ENCODE peak calls at places on chromosomes 16 and 17, in four cellular contexts. One of them, this sample, is unnamed. For H3K4me1, the result is how much of the 10 kb centered on the place peaks cover.

GRCh38 chr17:68197997-68198930 is 49.6 kb upstream of the AMZ2 start:
- DNase-seq in left ventricle myocardium inferior: no peak
- DNase-seq in fibroblast of lung: no peak
- DNase-seq in A549: no peak
- DNase-seq in this sample: no peak

GRCh38 chr16:27314161-27314723 is 468 bp downstream of the IL4R start:
- DNase-seq in left ventricle myocardium inferior: peak
- DNase-seq in fibroblast of lung: peak
- DNase-seq in A549: peak
- DNase-seq in this sample: peak

GRCh38 chr17:62573480-62574117 is 53.9 kb upstream of the MRC2 start:
- DNase-seq in left ventricle myocardium inferior: no peak
- DNase-seq in fibroblast of lung: peak
- DNase-seq in A549: no peak
- DNase-seq in this sample: no peak

GRCh38 chr17:35890774-35891155 is 10.6 kb upstream of the CCL5 start:
- DNase-seq in left ventricle myocardium inferior: no peak
- DNase-seq in fibroblast of lung: no peak
- DNase-seq in A549: no peak
- DNase-seq in this sample: no peak

GRCh38 chr16:84643677-84644076 is 4.6 kb upstream of the KLHL36 start:
- DNase-seq in left ventricle myocardium inferior: no peak
- DNase-seq in fibroblast of lung: no peak
- DNase-seq in A549: no peak
- DNase-seq in this sample: peak

GRCh38 chr16:30352488-30353401 is 2.4 kb downstream of the CD2BP2 start:
- DNase-seq in left ventricle myocardium inferior: no peak
- DNase-seq in fibroblast of lung: no peak
- DNase-seq in A549: no peak
- DNase-seq in this sample: no peak

GRCh38 chr17:38761612-38762011 is 9.1 kb downstream of the PSMB3 start:
- DNase-seq in left ventricle myocardium inferior: no peak
- DNase-seq in fibroblast of lung: no peak
- DNase-seq in A549: peak
- DNase-seq in this sample: peak

GRCh38 chr17:17300624-17301568 is 2.3 kb upstream of the NT5M start:
- DNase-seq in left ventricle myocardium inferior: peak
- DNase-seq in fibroblast of lung: peak
- DNase-seq in A549: peak
- DNase-seq in this sample: peak

GRCh38 chr17:54527941-54528340 is 372.7 kb upstream of the TOM1L1 start:
- DNase-seq in left ventricle myocardium inferior: no peak
- DNase-seq in fibroblast of lung: no peak
- DNase-seq in A549: no peak
- DNase-seq in this sample: no peak

GRCh38 chr16:69476920-69477418 is 52.5 kb downstream of the CYB5B start:
- DNase-seq in left ventricle myocardium inferior: no peak
- DNase-seq in fibroblast of lung: peak
- DNase-seq in A549: peak
- DNase-seq in this sample: peak

GRCh38 chr16:75218256-75219076 is at the start of gene CTRB1:
- DNase-seq in left ventricle myocardium inferior: no peak
- DNase-seq in fibroblast of lung: no peak
- DNase-seq in A549: no peak
- DNase-seq in this sample: no peak

GRCh38 chr16:10729649-10730048 is 14.0 kb upstream of the NUBP1 start:
- DNase-seq in left ventricle myocardium inferior: no peak
- DNase-seq in fibroblast of lung: peak
- DNase-seq in A549: peak
- DNase-seq in this sample: peak

GRCh38 chr17:3974980-3975379 is 10.7 kb upstream of the ATP2A3 start:
- DNase-seq in left ventricle myocardium inferior: no peak
- DNase-seq in fibroblast of lung: no peak
- DNase-seq in A549: no peak
- DNase-seq in this sample: no peak

GRCh38 chr17:16215002-16215272 is 397 bp downstream of the NCOR1 start:
- DNase-seq in left ventricle myocardium inferior: peak
- DNase-seq in fibroblast of lung: peak
- DNase-seq in A549: peak
- DNase-seq in this sample: no peak

GRCh38 chr16:81530296-81530721 is 85.7 kb downstream of the CMIP start:
- DNase-seq in left ventricle myocardium inferior: no peak
- DNase-seq in fibroblast of lung: peak
- DNase-seq in A549: no peak
- DNase-seq in this sample: peak

GRCh38 chr17:83144421-83145357 is 65.3 kb downstream of the METRNL start:
- DNase-seq in left ventricle myocardium inferior: no peak
- DNase-seq in fibroblast of lung: no peak
- DNase-seq in A549: no peak
- DNase-seq in this sample: no peak

GRCh38 chr17:39573447-39574298 is 34.0 kb downstream of the NEUROD2 start:
- DNase-seq in left ventricle myocardium inferior: peak
- DNase-seq in fibroblast of lung: peak
- DNase-seq in A549: peak
- DNase-seq in this sample: peak

GRCh38 chr17:45251931-45252330 is 10.0 kb downstream of the SPATA32 start:
- DNase-seq in left ventricle myocardium inferior: no peak
- DNase-seq in fibroblast of lung: no peak
- DNase-seq in A549: no peak
- DNase-seq in this sample: no peak

GRCh38 chr16:14405611-14406537 is 224.2 kb downstream of the PARN start:
- DNase-seq in left ventricle myocardium inferior: no peak
- DNase-seq in fibroblast of lung: no peak
- DNase-seq in A549: peak
- DNase-seq in this sample: no peak

GRCh38 chr17:17366941-17367885 is 64.0 kb downstream of the NT5M start:
- DNase-seq in left ventricle myocardium inferior: no peak
- DNase-seq in fibroblast of lung: no peak
- DNase-seq in A549: no peak
- DNase-seq in this sample: no peak

GRCh38 chr16:57409065-57409464 is 4.5 kb downstream of the CCL17 start:
- DNase-seq in left ventricle myocardium inferior: no peak
- DNase-seq in fibroblast of lung: no peak
- DNase-seq in A549: no peak
- DNase-seq in this sample: no peak

GRCh38 chr17:67491009-67491677 is 114.1 kb downstream of the PITPNC1 start:
- DNase-seq in left ventricle myocardium inferior: peak
- DNase-seq in fibroblast of lung: peak
- DNase-seq in A549: peak
- DNase-seq in this sample: peak

DNA sequence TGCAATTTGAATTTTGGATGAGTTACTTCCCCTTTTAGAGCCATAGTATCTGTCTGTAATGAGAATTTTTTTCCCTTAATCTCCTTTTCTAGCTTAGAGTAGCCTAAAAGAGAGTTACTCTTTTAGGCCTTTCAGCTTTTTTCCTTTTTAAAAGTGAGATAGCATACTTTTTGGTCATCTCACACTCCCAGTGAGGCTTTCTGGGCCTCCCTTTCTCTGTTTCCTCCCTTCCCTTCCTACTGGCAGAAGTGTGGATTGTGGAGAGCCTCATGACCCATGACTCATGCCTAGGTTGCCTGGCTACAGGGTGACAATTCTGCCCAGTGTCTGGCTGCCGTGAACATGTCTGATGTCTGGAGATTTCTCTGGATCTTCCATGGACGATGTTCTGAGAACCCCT is 15.2 kb downstream of the KRT23 start:
- DNase-seq in left ventricle myocardium inferior: no peak
- DNase-seq in fibroblast of lung: peak
- DNase-seq in A549: peak
- DNase-seq in this sample: peak
- H3K27ac ChIP-seq in left ventricle myocardium inferior: no peak
- H3K27ac ChIP-seq in fibroblast of lung: peak
- H3K27ac ChIP-seq in A549: peak
- H3K27ac ChIP-seq in this sample: peak

GRCh38 chr16:67241008-67241900 is 6.0 kb downstream of the FHOD1 start:
- DNase-seq in left ventricle myocardium inferior: peak
- DNase-seq in fibroblast of lung: peak
- DNase-seq in A549: peak
- DNase-seq in this sample: peak

GRCh38 chr16:67240506-67240905 is 6.8 kb downstream of the FHOD1 start:
- DNase-seq in left ventricle myocardium inferior: no peak
- DNase-seq in fibroblast of lung: peak
- DNase-seq in A549: no peak
- DNase-seq in this sample: peak

GRCh38 chr16:67244387-67245188 is 2.7 kb downstream of the FHOD1 start:
- DNase-seq in left ventricle myocardium inferior: peak
- DNase-seq in fibroblast of lung: peak
- DNase-seq in A549: peak
- DNase-seq in this sample: peak

GRCh38 chr16:67243481-67243880 is 3.8 kb downstream of the FHOD1 start:
- DNase-seq in left ventricle myocardium inferior: no peak
- DNase-seq in fibroblast of lung: no peak
- DNase-seq in A549: no peak
- DNase-seq in this sample: no peak

DNA sequence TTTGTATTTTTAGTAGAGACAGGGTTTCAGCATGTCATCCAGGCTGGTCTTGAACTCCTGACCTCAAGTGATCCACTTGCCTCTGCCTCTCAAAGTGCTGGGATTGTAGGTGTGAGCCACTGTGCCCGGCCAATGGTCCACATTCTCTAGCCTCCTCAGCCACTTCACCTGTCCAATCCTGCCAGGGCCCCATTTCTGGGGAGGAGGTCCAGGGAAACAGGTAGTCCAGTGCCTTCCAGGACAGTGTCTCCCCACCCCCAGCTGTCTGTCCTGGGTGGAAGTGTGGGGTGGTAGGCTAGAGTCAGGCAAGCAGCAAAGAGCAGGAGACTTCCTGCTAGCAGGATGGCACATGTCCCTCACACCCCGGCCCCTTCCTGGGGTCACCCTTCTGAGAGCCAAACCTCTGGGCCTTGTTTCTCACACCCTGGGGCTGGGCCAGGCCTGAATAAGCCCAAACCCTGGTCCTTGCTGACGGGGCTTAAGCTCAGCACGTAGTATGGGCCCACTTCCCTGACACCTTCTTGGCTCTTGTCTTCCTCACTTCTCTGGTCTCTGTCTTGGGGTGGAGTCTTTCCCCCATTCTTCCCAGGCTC is 5.0 kb downstream of the FHOD1 start:
- DNase-seq in left ventricle myocardium inferior: no peak
- DNase-seq in fibroblast of lung: no peak
- DNase-seq in A549: no peak
- DNase-seq in this sample: no peak
- H3K4me1 ChIP-seq in left ventricle myocardium inferior: half or more
- H3K4me1 ChIP-seq in fibroblast of lung: half or more
- H3K4me1 ChIP-seq in A549: half or more
- H3K4me1 ChIP-seq in this sample: half or more

DNA sequence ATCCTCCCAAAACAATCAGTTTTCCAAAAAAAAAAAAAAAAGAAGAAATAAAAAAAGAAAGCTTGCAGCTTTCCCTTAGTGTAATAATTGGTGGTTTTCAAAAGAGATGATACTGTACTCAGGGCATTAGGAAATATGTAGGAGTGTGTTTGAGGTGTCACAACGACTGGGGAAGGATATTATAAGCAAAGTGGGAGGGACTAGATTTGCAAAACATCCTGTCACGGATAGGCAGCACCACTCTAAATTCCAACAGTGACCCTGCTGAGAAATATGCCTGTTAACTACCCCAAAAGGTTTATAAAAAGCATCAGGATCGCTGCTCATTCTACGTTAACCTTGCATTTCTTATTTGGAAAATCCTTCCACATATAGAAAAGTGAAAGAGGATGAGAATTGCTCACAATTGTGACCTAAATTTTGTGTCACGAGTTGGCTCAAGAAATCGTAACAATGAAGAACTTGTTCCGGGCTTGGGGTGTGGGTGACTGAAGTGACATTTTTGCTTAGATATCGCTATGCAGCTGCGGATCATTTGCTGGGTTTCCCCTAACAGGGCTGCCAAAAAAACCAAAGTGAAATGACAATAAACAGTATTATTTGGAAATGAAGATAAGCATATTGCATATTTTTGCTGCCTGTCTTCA is 51.6 kb downstream of the N4BP1 start:
- DNase-seq in left ventricle myocardium inferior: no peak
- DNase-seq in fibroblast of lung: no peak
- DNase-seq in A549: no peak
- DNase-seq in this sample: peak
- H3K27ac ChIP-seq in left ventricle myocardium inferior: peak
- H3K27ac ChIP-seq in fibroblast of lung: peak
- H3K27ac ChIP-seq in A549: no peak
- H3K27ac ChIP-seq in this sample: peak

DNA sequence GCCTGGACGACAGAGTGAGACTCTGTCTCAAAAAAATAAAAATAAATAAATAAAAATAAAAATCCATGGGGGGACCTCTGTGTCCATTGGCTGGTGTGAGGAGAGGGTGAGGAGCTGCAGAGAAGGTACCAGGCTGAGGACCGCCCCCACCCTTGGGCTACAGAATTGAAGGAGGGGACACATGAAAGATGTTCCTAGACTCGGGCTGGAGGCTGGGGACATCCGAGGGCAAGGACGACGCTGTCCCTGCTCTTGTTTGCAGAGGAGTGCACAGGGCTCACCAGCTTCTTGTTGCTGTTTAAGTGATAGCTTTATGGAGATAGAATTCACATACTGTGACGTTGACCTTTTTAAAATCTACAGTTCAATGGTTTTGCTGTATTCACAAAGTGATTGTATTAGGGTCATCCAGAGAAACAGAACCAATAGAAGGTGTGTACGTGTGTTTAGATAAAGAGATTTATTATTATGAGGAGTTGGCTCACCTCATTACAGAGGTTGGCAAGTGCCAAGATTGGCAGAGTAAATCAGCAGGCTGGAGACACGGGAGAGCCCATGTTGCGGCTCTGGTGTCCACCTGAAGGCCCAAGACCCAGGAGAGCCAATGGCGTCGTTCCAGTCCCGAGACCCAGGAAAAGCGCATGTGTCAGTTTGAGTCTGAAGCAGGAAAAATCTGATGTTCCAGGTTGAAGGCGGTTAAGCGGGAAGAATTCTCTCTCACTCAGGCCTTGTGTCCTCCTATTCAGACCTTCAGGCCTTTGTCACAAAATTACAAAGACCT is 320.7 kb downstream of the SEC14L1 start:
- DNase-seq in left ventricle myocardium inferior: no peak
- DNase-seq in fibroblast of lung: no peak
- DNase-seq in A549: no peak
- DNase-seq in this sample: no peak
- H3K4me1 ChIP-seq in left ventricle myocardium inferior: half or more
- H3K4me1 ChIP-seq in fibroblast of lung: under half
- H3K4me1 ChIP-seq in A549: under half
- H3K4me1 ChIP-seq in this sample: under half

GRCh38 chr17:49356320-49356719 is 5.7 kb downstream of the ZNF652 start:
- DNase-seq in left ventricle myocardium inferior: no peak
- DNase-seq in fibroblast of lung: no peak
- DNase-seq in A549: no peak
- DNase-seq in this sample: no peak
- H3K27ac ChIP-seq in left ventricle myocardium inferior: no peak
- H3K27ac ChIP-seq in fibroblast of lung: no peak
- H3K27ac ChIP-seq in A549: no peak
- H3K27ac ChIP-seq in this sample: no peak

GRCh38 chr17:79006001-79006400 is 3.6 kb downstream of the CANT1 start:
- DNase-seq in left ventricle myocardium inferior: no peak
- DNase-seq in fibroblast of lung: no peak
- DNase-seq in A549: no peak
- DNase-seq in this sample: no peak
- H3K4me1 ChIP-seq in left ventricle myocardium inferior: half or more
- H3K4me1 ChIP-seq in fibroblast of lung: under half
- H3K4me1 ChIP-seq in A549: under half
- H3K4me1 ChIP-seq in this sample: under half

GRCh38 chr17:27529230-27529796 is 73.1 kb downstream of the KSR1 start:
- DNase-seq in left ventricle myocardium inferior: no peak
- DNase-seq in fibroblast of lung: peak
- DNase-seq in A549: peak
- DNase-seq in this sample: no peak
- H3K27ac ChIP-seq in left ventricle myocardium inferior: no peak
- H3K27ac ChIP-seq in fibroblast of lung: no peak
- H3K27ac ChIP-seq in A549: peak
- H3K27ac ChIP-seq in this sample: no peak